ENCODE peak calls at places on chromosomes 5 and 9, in four cellular contexts. Y, L, S and F are unnamed samples.

GRCh38 chr5:98769006-98769255 is 4.5 kb upstream of the RGMB start:
- DNase-seq in L (peak), S (no peak), Y (peak), F (peak)

GRCh38 chr9:107144475-107144874 is 138.6 kb upstream of the RAD23B start:
- DNase-seq in S (no peak), Y (no peak), L (no peak), F (no peak)

GRCh38 chr5:5371943-5372342 is 50.5 kb upstream of the ICE1 start:
- DNase-seq in S (no peak), L (no peak), Y (no peak), F (no peak)

GRCh38 chr9:81683704-81684103 is 5.6 kb downstream of the TLE1 start:
- DNase-seq in Y (no peak), S (no peak), L (no peak), F (no peak)

GRCh38 chr5:66620711-66621110 is 24.5 kb downstream of the MAST4 start:
- DNase-seq in L (no peak), S (no peak), Y (no peak), F (no peak)

GRCh38 chr5:150487199-150488061 is 20.5 kb upstream of the NDST1 start:
- DNase-seq in S (no peak), L (peak), Y (no peak), F (no peak)

GRCh38 chr5:107516452-107517184 is 154.1 kb downstream of the EFNA5 start:
- DNase-seq in L (no peak), Y (no peak), S (no peak), F (no peak)

GRCh38 chr9:16267336-16268036 is 603.0 kb downstream of the BNC2 start:
- DNase-seq in Y (no peak), L (peak), S (no peak), F (no peak)

GRCh38 chr9:128249914-128250838 is 25.6 kb downstream of the GOLGA2 start:
- DNase-seq in S (peak), L (peak), Y (peak), F (no peak)

GRCh38 chr9:695252-695651 is 146.2 kb upstream of the DMRT1 start:
- DNase-seq in L (no peak), S (no peak), Y (no peak), F (no peak)

GRCh38 chr9:116435706-116436105 is 251.4 kb upstream of the TRIM32 start:
- DNase-seq in L (no peak), S (no peak), Y (no peak), F (no peak)

GRCh38 chr5:113063927-113064326 is 87.3 kb downstream of the DCP2 start:
- DNase-seq in S (no peak), Y (no peak), L (no peak), F (no peak)

GRCh38 chr5:6731465-6732237 is 18.4 kb downstream of the TENT4A start:
- DNase-seq in L (no peak), S (no peak), Y (no peak), F (no peak)